ENCODE peak calls at places on chromosomes 12 and 14, in nine cellular contexts. One of them, this sample, is unnamed.

GRCh38 chr12:84738481-84738972 is 174.1 kb downstream of the SLC6A15 start:
- DNase-seq in fibroblast of pulmonary artery: peak
- DNase-seq in endodermal cell: no peak
- DNase-seq in astrocyte: peak
- DNase-seq in fibroblast of lung: peak
- DNase-seq in ascending aorta: no peak
- DNase-seq in upper lobe of left lung: peak
- DNase-seq in K562: no peak
- DNase-seq in cardiac fibroblast: no peak
- DNase-seq in this sample: peak

GRCh38 chr12:49909826-49910225 is 6.1 kb upstream of the FAIM2 start:
- DNase-seq in K562: peak
- DNase-seq in cardiac fibroblast: no peak
- DNase-seq in upper lobe of left lung: peak
- DNase-seq in astrocyte: peak
- DNase-seq in fibroblast of lung: peak
- DNase-seq in endodermal cell: peak
- DNase-seq in fibroblast of pulmonary artery: peak
- DNase-seq in ascending aorta: no peak
- DNase-seq in this sample: peak

GRCh38 chr14:61300209-61300608 is 19.1 kb upstream of the TMEM30B start:
- DNase-seq in fibroblast of lung: no peak
- DNase-seq in ascending aorta: no peak
- DNase-seq in K562: no peak
- DNase-seq in cardiac fibroblast: no peak
- DNase-seq in astrocyte: no peak
- DNase-seq in upper lobe of left lung: no peak
- DNase-seq in endodermal cell: no peak
- DNase-seq in fibroblast of pulmonary artery: no peak
- DNase-seq in this sample: no peak

GRCh38 chr12:117228239-117228638 is 38.0 kb upstream of the FBXO21 start:
- DNase-seq in astrocyte: no peak
- DNase-seq in upper lobe of left lung: no peak
- DNase-seq in fibroblast of pulmonary artery: no peak
- DNase-seq in cardiac fibroblast: peak
- DNase-seq in K562: no peak
- DNase-seq in endodermal cell: no peak
- DNase-seq in fibroblast of lung: no peak
- DNase-seq in ascending aorta: no peak
- DNase-seq in this sample: no peak

GRCh38 chr12:6868211-6869048 is 1.1 kb downstream of the TPI1 start:
- DNase-seq in cardiac fibroblast: peak
- DNase-seq in K562: no peak
- DNase-seq in ascending aorta: no peak
- DNase-seq in astrocyte: no peak
- DNase-seq in fibroblast of lung: no peak
- DNase-seq in endodermal cell: peak
- DNase-seq in upper lobe of left lung: no peak
- DNase-seq in fibroblast of pulmonary artery: no peak
- DNase-seq in this sample: peak

GRCh38 chr12:12803186-12803585 is 10.0 kb upstream of the DDX47 start:
- DNase-seq in ascending aorta: peak
- DNase-seq in fibroblast of pulmonary artery: peak
- DNase-seq in cardiac fibroblast: peak
- DNase-seq in K562: peak
- DNase-seq in astrocyte: peak
- DNase-seq in upper lobe of left lung: peak
- DNase-seq in endodermal cell: peak
- DNase-seq in fibroblast of lung: peak
- DNase-seq in this sample: peak

GRCh38 chr12:71354871-71355270 is 84.7 kb upstream of the LGR5 start:
- DNase-seq in fibroblast of lung: no peak
- DNase-seq in astrocyte: no peak
- DNase-seq in upper lobe of left lung: no peak
- DNase-seq in ascending aorta: no peak
- DNase-seq in cardiac fibroblast: no peak
- DNase-seq in K562: no peak
- DNase-seq in fibroblast of pulmonary artery: no peak
- DNase-seq in endodermal cell: no peak
- DNase-seq in this sample: no peak

GRCh38 chr14:56297449-56297848 is 179.2 kb downstream of the PELI2 start:
- DNase-seq in fibroblast of pulmonary artery: no peak
- DNase-seq in endodermal cell: no peak
- DNase-seq in cardiac fibroblast: no peak
- DNase-seq in K562: no peak
- DNase-seq in ascending aorta: no peak
- DNase-seq in fibroblast of lung: no peak
- DNase-seq in upper lobe of left lung: no peak
- DNase-seq in astrocyte: no peak
- DNase-seq in this sample: no peak

GRCh38 chr12:42585175-42585845 is 4.2 kb downstream of the PRICKLE1 start:
- DNase-seq in cardiac fibroblast: no peak
- DNase-seq in endodermal cell: no peak
- DNase-seq in fibroblast of pulmonary artery: no peak
- DNase-seq in astrocyte: no peak
- DNase-seq in fibroblast of lung: peak
- DNase-seq in ascending aorta: no peak
- DNase-seq in upper lobe of left lung: no peak
- DNase-seq in K562: no peak
- DNase-seq in this sample: no peak

GRCh38 chr12:42586268-42586667 is 3.3 kb downstream of the PRICKLE1 start:
- DNase-seq in fibroblast of pulmonary artery: no peak
- DNase-seq in upper lobe of left lung: no peak
- DNase-seq in cardiac fibroblast: no peak
- DNase-seq in astrocyte: no peak
- DNase-seq in ascending aorta: no peak
- DNase-seq in endodermal cell: no peak
- DNase-seq in fibroblast of lung: no peak
- DNase-seq in K562: no peak
- DNase-seq in this sample: peak

GRCh38 chr12:42583017-42583416 is 6.5 kb downstream of the PRICKLE1 start:
- DNase-seq in K562: no peak
- DNase-seq in upper lobe of left lung: no peak
- DNase-seq in cardiac fibroblast: no peak
- DNase-seq in fibroblast of pulmonary artery: no peak
- DNase-seq in astrocyte: no peak
- DNase-seq in fibroblast of lung: no peak
- DNase-seq in endodermal cell: no peak
- DNase-seq in ascending aorta: no peak
- DNase-seq in this sample: no peak

GRCh38 chr12:42585846-42586226 is 3.7 kb downstream of the PRICKLE1 start:
- DNase-seq in upper lobe of left lung: no peak
- DNase-seq in fibroblast of lung: peak
- DNase-seq in astrocyte: no peak
- DNase-seq in endodermal cell: no peak
- DNase-seq in fibroblast of pulmonary artery: no peak
- DNase-seq in cardiac fibroblast: no peak
- DNase-seq in K562: no peak
- DNase-seq in ascending aorta: no peak
- DNase-seq in this sample: no peak

DNA sequence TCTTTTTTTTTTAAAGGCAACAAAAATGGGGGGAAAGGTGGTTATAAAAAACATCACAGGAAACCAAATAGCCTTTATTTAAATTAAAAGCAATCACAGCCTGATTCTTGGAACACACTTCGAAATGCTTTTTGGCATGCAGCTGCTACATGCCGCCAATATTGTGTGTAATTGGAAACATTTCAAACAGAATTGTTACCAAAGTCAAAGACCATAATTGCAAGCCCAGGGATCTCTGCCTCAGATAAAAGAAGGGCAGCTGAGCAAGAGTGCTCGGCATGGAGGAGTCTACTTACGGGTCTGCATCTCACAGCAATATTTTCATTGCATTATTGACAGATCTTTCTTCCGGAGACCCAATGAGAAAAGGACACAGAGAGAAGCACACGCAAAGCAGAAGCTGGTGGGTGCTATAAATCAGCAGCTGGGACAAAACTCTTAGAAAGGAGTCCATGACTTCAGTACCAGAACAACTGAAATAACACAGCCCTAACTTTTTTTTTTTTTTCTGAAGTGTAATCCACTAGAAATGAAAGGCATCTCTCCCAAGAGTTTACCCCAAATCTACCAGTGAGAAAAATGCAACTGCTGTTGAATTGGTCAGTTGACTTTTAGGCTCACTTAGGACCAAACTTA is 4.9 kb downstream of the PRICKLE1 start:
- DNase-seq in upper lobe of left lung: no peak
- DNase-seq in astrocyte: no peak
- DNase-seq in K562: no peak
- DNase-seq in ascending aorta: no peak
- DNase-seq in cardiac fibroblast: no peak
- DNase-seq in endodermal cell: no peak
- DNase-seq in fibroblast of pulmonary artery: no peak
- DNase-seq in fibroblast of lung: peak
- DNase-seq in this sample: no peak
- H3K4me3 ChIP-seq in upper lobe of left lung: no peak
- H3K4me3 ChIP-seq in astrocyte: peak
- H3K4me3 ChIP-seq in K562: no peak
- H3K4me3 ChIP-seq in ascending aorta: no peak
- H3K4me3 ChIP-seq in cardiac fibroblast: no peak
- H3K4me3 ChIP-seq in endodermal cell: no peak
- H3K4me3 ChIP-seq in fibroblast of pulmonary artery: no peak
- H3K4me3 ChIP-seq in fibroblast of lung: no peak
- H3K4me3 ChIP-seq in this sample: no peak

GRCh38 chr14:105531088-105531957 is 4.9 kb downstream of the TMEM121 start:
- DNase-seq in cardiac fibroblast: no peak
- DNase-seq in upper lobe of left lung: no peak
- DNase-seq in fibroblast of lung: no peak
- DNase-seq in fibroblast of pulmonary artery: no peak
- DNase-seq in ascending aorta: no peak
- DNase-seq in astrocyte: no peak
- DNase-seq in endodermal cell: no peak
- DNase-seq in K562: no peak
- DNase-seq in this sample: no peak

GRCh38 chr14:105533391-105533790 is 7.0 kb downstream of the TMEM121 start:
- DNase-seq in cardiac fibroblast: no peak
- DNase-seq in ascending aorta: no peak
- DNase-seq in endodermal cell: no peak
- DNase-seq in K562: no peak
- DNase-seq in upper lobe of left lung: no peak
- DNase-seq in fibroblast of lung: no peak
- DNase-seq in fibroblast of pulmonary artery: no peak
- DNase-seq in astrocyte: no peak
- DNase-seq in this sample: no peak

GRCh38 chr14:105533811-105534498 is 7.6 kb downstream of the TMEM121 start:
- DNase-seq in cardiac fibroblast: no peak
- DNase-seq in astrocyte: no peak
- DNase-seq in endodermal cell: no peak
- DNase-seq in upper lobe of left lung: no peak
- DNase-seq in fibroblast of lung: no peak
- DNase-seq in K562: no peak
- DNase-seq in fibroblast of pulmonary artery: no peak
- DNase-seq in ascending aorta: no peak
- DNase-seq in this sample: no peak

GRCh38 chr14:105532111-105532623 is 5.8 kb downstream of the TMEM121 start:
- DNase-seq in fibroblast of lung: no peak
- DNase-seq in K562: no peak
- DNase-seq in fibroblast of pulmonary artery: no peak
- DNase-seq in endodermal cell: no peak
- DNase-seq in ascending aorta: no peak
- DNase-seq in upper lobe of left lung: no peak
- DNase-seq in astrocyte: no peak
- DNase-seq in cardiac fibroblast: no peak
- DNase-seq in this sample: no peak

DNA sequence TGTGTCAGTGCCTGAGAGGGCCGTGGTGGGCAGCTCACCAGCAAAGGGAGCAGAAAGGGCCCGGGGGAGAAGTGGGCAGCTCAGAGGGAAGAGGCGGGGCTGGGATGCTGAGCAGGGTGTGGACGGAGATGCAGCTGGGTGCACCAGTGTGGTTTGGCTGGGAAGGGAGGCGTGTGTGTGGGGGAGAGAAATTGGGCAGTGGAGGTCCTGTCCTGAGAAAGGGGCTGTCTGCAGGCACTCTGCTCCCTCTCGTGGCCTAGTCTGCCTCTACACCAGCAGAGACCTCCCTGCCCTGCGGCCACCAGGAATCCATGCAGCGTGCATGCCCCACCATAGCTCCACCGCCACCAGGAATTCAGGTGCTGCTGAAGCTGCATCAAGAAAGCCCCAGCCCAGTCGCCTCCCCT is 6.4 kb downstream of the TMEM121 start:
- DNase-seq in astrocyte: no peak
- DNase-seq in fibroblast of pulmonary artery: peak
- DNase-seq in upper lobe of left lung: no peak
- DNase-seq in fibroblast of lung: peak
- DNase-seq in endodermal cell: peak
- DNase-seq in K562: peak
- DNase-seq in cardiac fibroblast: peak
- DNase-seq in ascending aorta: no peak
- DNase-seq in this sample: no peak
- TF ChIP-seq CTCF in astrocyte: no peak
- TF ChIP-seq CTCF in fibroblast of pulmonary artery: peak
- TF ChIP-seq CTCF in upper lobe of left lung: no peak
- TF ChIP-seq CTCF in fibroblast of lung: peak
- TF ChIP-seq CTCF in endodermal cell: peak
- TF ChIP-seq CTCF in K562: peak
- TF ChIP-seq CTCF in cardiac fibroblast: peak
- TF ChIP-seq CTCF in ascending aorta: no peak
- TF ChIP-seq CTCF in this sample: peak

DNA sequence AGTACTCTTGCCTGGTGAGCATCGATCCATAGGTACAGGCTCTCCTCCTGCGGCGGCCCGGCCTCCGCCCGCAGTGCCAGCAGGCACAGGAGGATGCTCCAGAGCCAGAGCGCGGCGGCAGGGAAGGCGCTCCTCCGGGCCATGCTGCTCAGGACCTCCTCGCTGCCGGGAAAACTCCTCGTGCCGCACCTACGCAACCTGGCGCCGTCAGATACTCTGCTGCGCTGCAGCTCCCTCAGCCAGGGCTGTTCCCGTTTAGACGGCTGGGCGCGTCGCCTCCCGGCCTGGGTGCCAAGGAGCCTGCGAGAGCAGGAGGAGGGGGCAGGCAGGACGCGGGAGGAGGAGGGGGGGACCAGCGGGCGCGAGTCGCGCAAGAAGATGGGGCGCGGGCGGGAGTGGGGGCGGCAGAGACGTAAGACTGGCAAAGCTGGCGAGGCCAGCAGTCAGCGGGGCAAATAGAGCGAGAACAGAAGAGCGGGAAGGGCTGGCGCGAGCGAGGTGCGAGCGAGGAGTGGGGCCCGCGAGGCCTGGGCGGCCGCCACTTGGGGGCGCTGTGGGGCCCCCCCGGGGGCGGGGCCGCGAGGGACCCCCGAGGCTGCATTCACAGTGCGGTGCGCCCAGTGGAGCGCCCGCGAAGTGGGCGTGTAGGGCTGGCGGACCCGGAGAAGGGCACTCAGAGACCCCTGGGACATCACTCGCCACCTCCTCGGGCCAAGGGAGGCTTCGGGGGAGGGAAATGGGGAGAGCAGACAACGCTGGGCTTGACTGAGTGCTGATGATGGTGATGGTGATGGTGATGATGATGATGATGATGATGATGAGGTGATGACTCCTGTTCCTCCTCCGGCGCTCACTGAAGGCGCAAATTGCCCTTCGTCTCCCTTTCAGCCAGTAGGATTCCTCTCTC is at the start of gene WIF1:
- DNase-seq in fibroblast of pulmonary artery: peak
- DNase-seq in astrocyte: no peak
- DNase-seq in K562: no peak
- DNase-seq in upper lobe of left lung: peak
- DNase-seq in fibroblast of lung: peak
- DNase-seq in endodermal cell: peak
- DNase-seq in ascending aorta: no peak
- DNase-seq in cardiac fibroblast: no peak
- DNase-seq in this sample: peak
- H3K4me3 ChIP-seq in fibroblast of pulmonary artery: no peak
- H3K4me3 ChIP-seq in astrocyte: no peak
- H3K4me3 ChIP-seq in K562: no peak
- H3K4me3 ChIP-seq in upper lobe of left lung: peak
- H3K4me3 ChIP-seq in fibroblast of lung: peak
- H3K4me3 ChIP-seq in endodermal cell: peak
- H3K4me3 ChIP-seq in ascending aorta: peak
- H3K4me3 ChIP-seq in cardiac fibroblast: peak
- H3K4me3 ChIP-seq in this sample: peak

DNA sequence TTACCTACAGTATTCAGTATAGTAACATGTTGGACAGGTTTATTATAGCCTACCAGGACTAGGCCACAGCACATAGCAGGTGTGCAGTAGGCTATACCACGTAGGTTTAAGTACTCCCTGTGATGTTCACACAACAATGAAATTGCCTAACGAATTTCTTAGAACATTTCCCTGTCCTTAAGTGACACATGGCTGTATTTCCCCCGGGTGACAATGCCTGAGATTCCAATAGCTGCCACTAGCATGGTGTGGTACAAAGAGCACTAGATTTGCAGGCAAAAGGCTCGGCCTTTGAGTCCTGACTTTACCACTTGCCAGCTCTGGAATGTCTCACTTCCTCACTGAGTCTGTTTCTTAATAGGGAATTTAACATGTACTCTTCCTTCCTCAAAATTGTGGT is 19.7 kb downstream of the PTPN21 start:
- DNase-seq in upper lobe of left lung: no peak
- DNase-seq in K562: peak
- DNase-seq in astrocyte: no peak
- DNase-seq in fibroblast of pulmonary artery: no peak
- DNase-seq in endodermal cell: peak
- DNase-seq in fibroblast of lung: no peak
- DNase-seq in ascending aorta: no peak
- DNase-seq in cardiac fibroblast: no peak
- DNase-seq in this sample: peak
- TF ChIP-seq CTCF in upper lobe of left lung: peak
- TF ChIP-seq CTCF in K562: no peak
- TF ChIP-seq CTCF in astrocyte: no peak
- TF ChIP-seq CTCF in fibroblast of pulmonary artery: no peak
- TF ChIP-seq CTCF in endodermal cell: peak
- TF ChIP-seq CTCF in fibroblast of lung: no peak
- TF ChIP-seq CTCF in ascending aorta: no peak
- TF ChIP-seq CTCF in cardiac fibroblast: no peak
- TF ChIP-seq CTCF in this sample: no peak